ENCODE peak calls at places on chromosomes 4 and X, in ten cellular contexts. Z is fibroblast of pulmonary artery, E is ascending aorta, S is adipocyte, V is Peyer's patch, L is AG09309, Y is OCI-LY7, T is lower lobe of right lung, X is fibroblast of mammary gland, O is endothelial cell of umbilical vein. D is an unnamed sample.

GRCh38 chr4:99947608-99948007 is 1.2 kb upstream of the DNAJB14 start:
- DNase-seq in Z (no peak), E (no peak), S (peak), V (no peak), L (no peak), Y (no peak), T (no peak), X (no peak), O (no peak), D (no peak)

GRCh38 chr4:179116581-179116980 is 1674.3 kb upstream of the AGA start:
- DNase-seq in Z (no peak), E (no peak), S (no peak), V (no peak), L (no peak), Y (no peak), T (no peak), X (no peak), O (no peak), D (no peak)

GRCh38 chr4:115366390-115366789 is 253.0 kb upstream of the NDST4 start:
- DNase-seq in Z (no peak), E (no peak), S (no peak), V (no peak), L (no peak), Y (no peak), T (no peak), X (no peak), O (no peak), D (no peak)

GRCh38 chrX:103878466-103879151 is 46.6 kb upstream of the RAB9B start:
- DNase-seq in Z (peak), E (no peak), S (peak), V (no peak), L (peak), Y (no peak), T (no peak), X (peak), O (peak), D (peak)

GRCh38 chr4:80268081-80268823 is 1.8 kb downstream of the FGF5 start:
- DNase-seq in Z (peak), E (no peak), S (peak), V (no peak), L (no peak), Y (no peak), T (no peak), X (peak), O (no peak), D (no peak)

GRCh38 chrX:114675365-114675764 is 91.5 kb downstream of the HTR2C start:
- DNase-seq in Z (peak), E (no peak), S (peak), V (no peak), L (peak), Y (no peak), T (no peak), X (peak), O (no peak), D (no peak)

GRCh38 chr4:576991-577498 is 950 bp upstream of the TMEM271 start:
- DNase-seq in Z (no peak), E (no peak), S (peak), V (no peak), L (no peak), Y (no peak), T (no peak), X (no peak), O (no peak), D (no peak)

GRCh38 chrX:103846395-103846794 is 14.3 kb upstream of the RAB9B start:
- DNase-seq in Z (peak), E (no peak), S (no peak), V (no peak), L (no peak), Y (no peak), T (no peak), X (no peak), O (no peak), D (no peak)

GRCh38 chr4:10098770-10099139 is 17.8 kb downstream of the WDR1 start:
- DNase-seq in Z (peak), E (no peak), S (peak), V (no peak), L (no peak), Y (no peak), T (no peak), X (peak), O (no peak), D (peak)

GRCh38 chrX:68942797-68943196 is 114.0 kb downstream of the EFNB1 start:
- DNase-seq in Z (no peak), E (no peak), S (no peak), V (no peak), L (no peak), Y (no peak), T (no peak), X (no peak), O (no peak), D (no peak)

GRCh38 chr4:145852256-145852839 is 86.3 kb downstream of the ZNF827 start:
- DNase-seq in Z (peak), E (no peak), S (peak), V (no peak), L (peak), Y (no peak), T (no peak), X (peak), O (no peak), D (no peak)

GRCh38 chr4:67725132-67725531 is 24.2 kb upstream of the UBA6 start:
- DNase-seq in Z (peak), E (no peak), S (no peak), V (no peak), L (no peak), Y (no peak), T (no peak), X (peak), O (no peak), D (no peak)

GRCh38 chr4:40749717-40750460 is at the start of gene NSUN7:
- DNase-seq in Z (no peak), E (peak), S (peak), V (peak), L (no peak), Y (peak), T (peak), X (no peak), O (peak), D (no peak)

GRCh38 chrX:68433155-68433980 is at the start of gene OPHN1:
- DNase-seq in Z (peak), E (peak), S (peak), V (peak), L (peak), Y (no peak), T (peak), X (peak), O (peak), D (peak)

GRCh38 chr4:57550143-57550542 is 440.0 kb upstream of the IGFBP7 start:
- DNase-seq in Z (no peak), E (no peak), S (no peak), V (no peak), L (no peak), Y (no peak), T (no peak), X (no peak), O (no peak), D (no peak)

GRCh38 chr4:6419452-6420028 is 52.9 kb downstream of the PPP2R2C start:
- DNase-seq in Z (peak), E (no peak), S (no peak), V (no peak), L (no peak), Y (no peak), T (no peak), X (peak), O (no peak), D (no peak)

GRCh38 chrX:111180750-111181240 is 84.8 kb downstream of the PAK3 start:
- DNase-seq in Z (no peak), E (no peak), S (peak), V (no peak), L (no peak), Y (no peak), T (no peak), X (peak), O (no peak), D (no peak)

GRCh38 chr4:183173580-183174526 is 74.8 kb downstream of the WWC2 start:
- DNase-seq in Z (peak), E (no peak), S (peak), V (no peak), L (no peak), Y (no peak), T (no peak), X (peak), O (peak), D (no peak)

GRCh38 chrX:77572322-77572721 is 125.1 kb downstream of the FGF16 start:
- DNase-seq in Z (peak), E (no peak), S (no peak), V (no peak), L (no peak), Y (no peak), T (no peak), X (peak), O (no peak), D (no peak)

GRCh38 chr4:1726146-1726934 is 5.0 kb downstream of the TACC3 start:
- DNase-seq in Z (peak), E (peak), S (peak), V (peak), L (no peak), Y (peak), T (peak), X (peak), O (peak), D (peak)

GRCh38 chr4:48792348-48793006 is 12.4 kb upstream of the FRYL start:
- DNase-seq in Z (peak), E (no peak), S (peak), V (no peak), L (no peak), Y (no peak), T (no peak), X (no peak), O (no peak), D (no peak)

GRCh38 chr4:114603455-114603854 is 4.8 kb downstream of the UGT8 start:
- DNase-seq in Z (no peak), E (no peak), S (no peak), V (peak), L (no peak), Y (peak), T (no peak), X (no peak), O (no peak), D (no peak)

GRCh38 chrX:143757887-143758286 is 37.3 kb upstream of the SPANXN2 start:
- DNase-seq in Z (no peak), E (no peak), S (no peak), V (no peak), L (no peak), Y (no peak), T (no peak), X (no peak), O (no peak), D (no peak)

GRCh38 chrX:139691843-139692505 is 16.0 kb downstream of the MCF2 start:
- DNase-seq in Z (no peak), E (no peak), S (peak), V (no peak), L (no peak), Y (no peak), T (no peak), X (no peak), O (peak), D (no peak)

GRCh38 chr4:146520894-146521542 is 722 bp downstream of the SLC10A7 start:
- DNase-seq in Z (peak), E (no peak), S (peak), V (peak), L (peak), Y (peak), T (no peak), X (peak), O (peak), D (no peak)

GRCh38 chr4:157978680-157979361 is 194.0 kb downstream of the GASK1B start:
- DNase-seq in Z (peak), E (peak), S (peak), V (peak), L (no peak), Y (peak), T (no peak), X (peak), O (peak), D (no peak)

GRCh38 chrX:141469469-141469868 is 115.1 kb downstream of the SPANXA1 start:
- DNase-seq in Z (peak), E (no peak), S (peak), V (no peak), L (no peak), Y (no peak), T (no peak), X (peak), O (no peak), D (no peak)

GRCh38 chr4:78002260-78002659 is 54.9 kb upstream of the FRAS1 start:
- DNase-seq in Z (peak), E (no peak), S (peak), V (no peak), L (no peak), Y (no peak), T (no peak), X (no peak), O (no peak), D (no peak)

GRCh38 chr4:152162331-152162697 is 373.6 kb downstream of the FBXW7 start:
- DNase-seq in Z (peak), E (no peak), S (no peak), V (no peak), L (no peak), Y (no peak), T (no peak), X (no peak), O (no peak), D (no peak)

DNA sequence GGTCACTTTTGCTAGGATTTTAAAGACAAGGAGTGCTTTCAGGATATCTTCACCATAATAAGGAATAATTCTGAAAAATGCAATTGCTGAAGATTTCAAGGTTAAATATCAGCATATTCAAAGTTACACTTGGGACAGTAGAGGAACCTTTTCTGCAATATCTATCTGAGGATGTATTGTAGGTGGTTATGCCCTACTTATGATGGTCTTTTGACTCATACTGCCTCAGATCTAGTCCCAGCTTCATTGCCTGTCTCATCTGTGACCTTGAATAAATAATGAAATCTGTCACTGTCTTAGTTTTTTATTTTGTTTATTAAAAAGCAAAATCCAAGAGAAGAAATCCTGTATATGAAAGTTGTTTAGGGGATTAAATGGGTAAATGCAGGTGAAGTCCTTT is 2.9 kb downstream of the BANK1 start:
- DNase-seq in Z (no peak), E (no peak), S (no peak), V (no peak), L (no peak), Y (no peak), T (no peak), X (no peak), O (no peak), D (no peak)
- H3K4me3 ChIP-seq in Z (no peak), E (no peak), S (no peak), V (peak), L (no peak), Y (no peak), T (no peak), X (no peak), O (no peak), D (no peak)

GRCh38 chrX:132025085-132025484 is 2.0 kb downstream of the STK26 start:
- DNase-seq in Z (no peak), E (no peak), S (no peak), V (no peak), L (no peak), Y (no peak), T (no peak), X (no peak), O (no peak), D (no peak)
- H3K4me3 ChIP-seq in Z (no peak), E (no peak), S (no peak), V (no peak), L (no peak), Y (peak), T (peak), X (no peak), O (no peak), D (no peak)

GRCh38 chrX:1394731-1395501 is 3.0 kb upstream of the SLC25A6 start:
- DNase-seq in Z (no peak), E (no peak), S (no peak), V (peak), L (no peak), Y (no peak), T (peak), X (no peak), O (no peak), D (peak)

GRCh38 chrX:1392376-1393130 is 640 bp upstream of the SLC25A6 start:
- DNase-seq in Z (peak), E (no peak), S (peak), V (peak), L (peak), Y (peak), T (no peak), X (peak), O (no peak), D (peak)

GRCh38 chrX:1395646-1396216 is 3.8 kb upstream of the SLC25A6 start:
- DNase-seq in Z (no peak), E (no peak), S (no peak), V (no peak), L (no peak), Y (no peak), T (no peak), X (no peak), O (no peak), D (no peak)

GRCh38 chrX:1391707-1392375 is at the start of gene SLC25A6:
- DNase-seq in Z (peak), E (peak), S (peak), V (peak), L (peak), Y (peak), T (peak), X (peak), O (peak), D (peak)

GRCh38 chrX:1393871-1394615 is 2.1 kb upstream of the SLC25A6 start:
- DNase-seq in Z (no peak), E (no peak), S (no peak), V (peak), L (no peak), Y (no peak), T (peak), X (no peak), O (no peak), D (no peak)
- H3K4me3 ChIP-seq in Z (peak), E (no peak), S (peak), V (no peak), L (no peak), Y (peak), T (peak), X (peak), O (no peak), D (peak)

DNA sequence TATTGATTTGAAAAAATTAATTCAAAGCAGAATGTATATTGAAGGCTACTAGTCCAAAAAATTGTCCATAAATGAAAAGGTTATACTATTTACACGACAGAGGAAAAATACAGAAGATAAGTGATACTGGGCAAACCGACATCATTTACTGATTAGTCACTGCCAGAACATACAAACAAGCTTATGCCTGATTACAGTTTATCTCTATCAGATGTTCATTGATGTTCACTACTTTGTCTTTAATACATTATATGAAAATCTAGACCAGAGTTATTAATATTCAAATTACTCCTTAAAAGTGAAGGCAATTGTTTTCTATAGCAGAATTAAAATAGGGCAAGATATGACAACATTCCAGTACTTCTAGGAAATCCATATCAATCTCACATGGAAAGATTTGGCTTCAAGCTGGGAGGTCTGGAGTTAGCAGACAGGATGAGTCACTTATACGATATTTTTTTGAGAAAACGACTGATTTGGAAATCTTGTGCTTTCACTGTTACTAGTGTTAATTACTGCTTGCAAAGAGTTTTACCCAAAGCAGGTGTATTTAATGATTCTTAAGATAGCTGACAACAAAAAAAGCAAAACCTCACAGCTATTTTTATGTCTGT is 31.8 kb downstream of the HPGD start:
- DNase-seq in Z (peak), E (no peak), S (peak), V (no peak), L (no peak), Y (no peak), T (no peak), X (peak), O (peak), D (no peak)
- H3K4me3 ChIP-seq in Z (no peak), E (no peak), S (no peak), V (no peak), L (no peak), Y (no peak), T (no peak), X (no peak), O (no peak), D (no peak)

DNA sequence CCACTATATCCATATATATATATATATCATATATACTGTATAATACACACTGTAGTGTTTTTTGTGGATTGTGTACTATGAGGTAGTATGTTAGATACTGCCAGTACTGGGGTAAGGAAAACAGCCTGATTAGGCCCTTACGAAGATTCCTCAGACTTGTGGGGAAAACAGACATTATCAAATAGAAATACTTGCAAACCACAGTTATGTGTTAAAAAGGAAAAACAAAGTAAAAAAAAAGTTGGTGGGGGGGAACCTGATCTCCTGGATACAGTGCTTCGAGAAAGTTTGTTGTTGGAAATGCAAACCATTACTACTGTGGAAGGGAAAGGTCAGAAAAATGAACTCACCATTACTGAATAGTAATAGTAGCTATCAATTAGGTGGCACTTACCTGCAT is 53.0 kb downstream of the PKD2 start:
- DNase-seq in Z (no peak), E (no peak), S (no peak), V (no peak), L (no peak), Y (no peak), T (no peak), X (no peak), O (peak), D (no peak)
- H3K4me3 ChIP-seq in Z (no peak), E (no peak), S (no peak), V (no peak), L (no peak), Y (no peak), T (no peak), X (no peak), O (no peak), D (no peak)

GRCh38 chr4:154741131-154741530 is 2.7 kb upstream of the LRAT start:
- DNase-seq in Z (no peak), E (no peak), S (no peak), V (no peak), L (no peak), Y (no peak), T (no peak), X (no peak), O (no peak), D (no peak)
- H3K4me3 ChIP-seq in Z (no peak), E (peak), S (no peak), V (no peak), L (no peak), Y (no peak), T (no peak), X (no peak), O (no peak), D (no peak)

DNA sequence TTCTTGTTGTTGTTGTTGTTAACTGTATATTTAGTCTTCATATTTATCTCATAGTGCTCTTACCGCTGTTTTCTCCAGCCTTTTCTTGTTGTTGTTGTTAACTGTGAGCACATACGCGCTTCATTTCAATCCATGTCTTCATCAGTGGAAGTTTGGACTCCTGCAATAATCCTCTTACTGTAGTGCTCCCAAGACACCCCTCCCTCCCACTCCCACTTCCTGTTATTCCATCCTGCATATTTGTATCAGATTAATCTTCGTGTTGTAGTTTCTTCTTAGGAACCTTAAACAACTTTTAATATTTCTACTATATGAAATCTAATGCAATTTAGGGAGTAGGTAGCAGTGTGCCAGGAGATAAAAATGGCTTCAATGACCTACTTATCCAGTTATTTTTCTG is 674.8 kb downstream of the RAPGEF2 start:
- DNase-seq in Z (no peak), E (no peak), S (no peak), V (no peak), L (no peak), Y (no peak), T (no peak), X (no peak), O (no peak), D (no peak)
- H3K4me3 ChIP-seq in Z (no peak), E (no peak), S (no peak), V (no peak), L (no peak), Y (no peak), T (no peak), X (no peak), O (no peak), D (no peak)

DNA sequence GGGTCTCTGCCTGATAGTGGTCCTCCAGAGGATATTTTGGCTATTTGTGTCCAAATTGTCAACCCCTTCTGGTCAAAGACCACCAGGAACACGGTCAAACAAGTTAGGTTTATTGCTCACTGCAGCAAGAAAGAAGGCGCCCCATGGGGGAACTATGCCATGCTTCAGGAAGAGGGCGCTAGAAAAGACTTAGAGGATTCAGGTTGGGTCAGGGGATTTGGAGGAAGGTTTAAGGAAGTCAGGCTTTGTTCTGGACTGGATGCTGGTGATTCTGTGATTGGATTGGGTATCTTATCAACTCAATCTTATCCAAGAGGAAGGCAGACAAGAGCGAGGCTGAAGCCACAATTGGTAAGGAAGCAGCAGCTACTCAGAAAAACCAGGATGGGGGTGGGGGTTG is 14.3 kb upstream of the ELF4 start:
- DNase-seq in Z (no peak), E (no peak), S (no peak), V (peak), L (no peak), Y (no peak), T (no peak), X (no peak), O (peak), D (no peak)
- H3K4me3 ChIP-seq in Z (no peak), E (no peak), S (no peak), V (no peak), L (no peak), Y (no peak), T (no peak), X (no peak), O (no peak), D (no peak)

D was measured in gastrocnemius medialis.